ENCODE peak calls at places on chromosome 7, in four cellular contexts. L is mesenchymal stem cell, U is IMR-90, Q is H9. D is an unnamed sample.

GRCh38 chr7:40977533-40977932 is 725.4 kb downstream of the INHBA start:
- DNase-seq in L (no peak), U (no peak), Q (no peak), D (no peak)

GRCh38 chr7:77425151-77426051 is 9.3 kb upstream of the GSAP start:
- DNase-seq in L (peak; percentile 81), U (peak; percentile 91), Q (peak; percentile 46), D (peak; percentile 64)

GRCh38 chr7:1794888-1795542 is 124.9 kb downstream of the ELFN1 start:
- DNase-seq in L (no peak), U (no peak), Q (no peak), D (no peak)

GRCh38 chr7:74625446-74625845 is 32.1 kb upstream of the GTF2I start:
- DNase-seq in L (peak; percentile 60), U (peak; percentile 67), Q (no peak), D (no peak)

GRCh38 chr7:876972-877311 is 588 bp downstream of the GET4 start:
- DNase-seq in L (peak; percentile 40), U (no peak), Q (no peak), D (peak; percentile 33)

GRCh38 chr7:155560982-155561686 is 14.8 kb upstream of the CNPY1 start:
- DNase-seq in L (no peak), U (no peak), Q (no peak), D (no peak)

GRCh38 chr7:149722356-149722957 is 50.9 kb downstream of the ZNF467 start:
- DNase-seq in L (no peak), U (no peak), Q (no peak), D (no peak)

GRCh38 chr7:128407751-128408708 is 1.8 kb downstream of the IMPDH1 start:
- DNase-seq in L (no peak), U (no peak), Q (no peak), D (no peak)

GRCh38 chr7:70298780-70299446 is 700.6 kb downstream of the AUTS2 start:
- DNase-seq in L (no peak), U (no peak), Q (no peak), D (no peak)

GRCh38 chr7:59986-60675 is 132.2 kb upstream of the FAM20C start:
- DNase-seq in L (no peak), U (no peak), Q (no peak), D (no peak)

GRCh38 chr7:35802649-35803048 is 1.8 kb downstream of the SEPTIN7 start:
- DNase-seq in L (no peak), U (peak; percentile 15), Q (no peak), D (no peak)

GRCh38 chr7:26369519-26370385 is 78.1 kb downstream of the SNX10 start:
- DNase-seq in L (peak; percentile 61), U (peak; percentile 43), Q (no peak), D (peak; percentile 38)

GRCh38 chr7:33039257-33039904 is 23.2 kb downstream of the NT5C3A start:
- DNase-seq in L (peak; percentile 59), U (no peak), Q (no peak), D (no peak)

GRCh38 chr7:106462365-106462859 is 177.6 kb upstream of the NAMPT start:
- DNase-seq in L (peak; percentile 62), U (peak; percentile 52), Q (no peak), D (no peak)

GRCh38 chr7:6437251-6437650 is 10.5 kb downstream of the DAGLB start:
- DNase-seq in L (no peak), U (no peak), Q (no peak), D (no peak)

GRCh38 chr7:103880201-103880600 is 109.3 kb downstream of the RELN start:
- DNase-seq in L (no peak), U (no peak), Q (no peak), D (no peak)

GRCh38 chr7:158247758-158248487 is 339.7 kb downstream of the PTPRN2 start:
- DNase-seq in L (no peak), U (no peak), Q (peak; percentile 3), D (no peak)

GRCh38 chr7:29335188-29336083 is 140.9 kb downstream of the CHN2 start:
- DNase-seq in L (no peak), U (no peak), Q (no peak), D (no peak)

GRCh38 chr7:96416599-96416998 is 94.7 kb upstream of the SLC25A13 start:
- DNase-seq in L (no peak), U (no peak), Q (no peak), D (no peak)

GRCh38 chr7:128215739-128216138 is 25.3 kb upstream of the LEP start:
- DNase-seq in L (no peak), U (peak; percentile 18), Q (no peak), D (no peak)

GRCh38 chr7:26166681-26167266 is 14.8 kb downstream of the NFE2L3 start:
- DNase-seq in L (no peak), U (no peak), Q (no peak), D (no peak)

GRCh38 chr7:24831240-24831639 is 74.0 kb upstream of the GSDME start:
- DNase-seq in L (peak; percentile 37), U (peak; percentile 68), Q (no peak), D (no peak)

GRCh38 chr7:12119638-12120303 is 91.3 kb upstream of the TMEM106B start:
- DNase-seq in L (no peak), U (no peak), Q (peak; percentile 24), D (no peak)

GRCh38 chr7:4737300-4737699 is 38.1 kb upstream of the AP5Z1 start:
- DNase-seq in L (no peak), U (no peak), Q (no peak), D (no peak)

GRCh38 chr7:4742051-4742573 is 33.3 kb upstream of the AP5Z1 start:
- DNase-seq in L (no peak), U (no peak), Q (no peak), D (no peak)

GRCh38 chr7:4739528-4739992 is 35.9 kb upstream of the AP5Z1 start:
- DNase-seq in L (peak; percentile 82), U (peak; percentile 38), Q (no peak), D (no peak)

GRCh38 chr7:4740796-4741195 is 34.6 kb upstream of the AP5Z1 start:
- DNase-seq in L (no peak), U (no peak), Q (no peak), D (no peak)

GRCh38 chr7:4738711-4739527 is 36.5 kb upstream of the AP5Z1 start:
- DNase-seq in L (peak; percentile 97), U (peak; percentile 95), Q (peak; percentile 80), D (no peak)
- H3K14ac ChIP-seq in L (no peak overlapping the region), U (peak overlapping the region; percentile 86), Q (no peak overlapping the region), D (peak overlapping the region; percentile 79)

DNA sequence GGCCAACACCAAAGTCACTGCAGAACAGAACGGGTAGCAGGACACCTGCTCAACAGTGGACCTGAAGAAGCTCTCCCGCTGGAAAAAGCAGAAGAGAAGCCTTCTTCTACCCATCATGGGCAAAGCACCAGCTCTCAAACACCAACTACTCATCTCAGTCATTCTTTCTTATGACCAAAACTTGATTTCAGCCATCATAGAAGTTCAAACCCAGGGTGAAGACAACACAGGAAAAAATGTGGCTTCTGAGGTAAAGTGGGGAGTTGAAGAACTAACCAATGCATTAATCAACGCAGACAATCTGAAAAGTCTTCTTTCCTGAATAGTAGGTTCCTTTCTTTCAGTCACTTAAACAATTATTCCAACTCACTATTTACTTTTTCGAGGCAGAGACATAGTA is 83.3 kb downstream of the ELMO1 start:
- DNase-seq in L (no peak), U (no peak), Q (no peak), D (no peak)
- H4K8ac ChIP-seq in L (no peak overlapping the region), U (no peak overlapping the region), Q (no peak overlapping the region), D (no peak overlapping the region)

DNA sequence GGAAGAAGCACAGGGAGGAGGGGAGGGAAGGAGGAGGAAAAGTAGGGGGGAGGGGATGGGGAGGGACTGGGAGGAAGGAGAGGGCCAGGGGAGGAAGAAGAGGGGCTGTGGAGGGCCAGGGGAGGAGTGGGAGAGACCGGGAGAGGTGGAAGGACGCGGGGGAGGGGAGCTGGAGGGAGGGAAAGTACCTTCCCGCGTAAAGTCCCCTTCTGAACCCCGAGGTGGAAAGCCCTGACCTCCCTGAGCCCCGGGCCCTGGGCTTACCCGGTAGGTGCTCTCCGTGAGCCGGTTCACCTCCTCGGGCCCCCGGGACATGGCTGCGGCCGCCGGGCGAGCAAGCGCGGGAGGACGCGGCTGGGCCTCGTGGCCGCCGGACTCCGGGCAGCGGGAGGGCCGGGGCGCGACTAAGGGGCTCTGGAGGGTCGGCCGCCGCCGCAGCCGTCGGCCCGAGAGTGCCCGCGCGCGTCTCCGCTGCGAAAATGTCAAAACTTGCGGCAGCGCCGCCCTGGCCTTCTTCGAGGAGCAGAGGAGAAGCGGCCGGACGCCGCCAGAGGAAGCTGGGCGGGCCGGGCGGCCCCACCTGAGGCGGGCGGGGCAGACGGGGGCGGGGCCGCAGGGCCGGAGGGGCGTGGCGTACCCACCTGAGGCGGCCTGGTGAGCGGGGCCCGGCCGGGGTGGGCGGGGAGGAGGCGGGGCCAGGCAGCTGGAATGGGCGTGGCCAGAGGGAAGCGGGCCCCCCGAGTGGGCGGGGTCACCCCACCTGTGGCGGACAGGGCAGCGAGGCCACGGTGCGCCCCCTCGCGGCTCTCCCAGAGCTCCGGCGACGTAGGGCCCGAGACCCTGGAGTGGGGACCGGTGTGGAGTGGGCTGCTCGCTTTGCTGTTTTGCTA is at the start of gene BAIAP2L1:
- DNase-seq in L (peak; percentile 69), U (peak; percentile 49), Q (peak; percentile 96), D (peak; percentile 89)
- H3K14ac ChIP-seq in L (no peak within 1 kb of the TSS), U (peak within 1 kb of the TSS; percentile 72), Q (peak within 1 kb of the TSS; percentile 33), D (peak within 1 kb of the TSS; percentile 63)

GRCh38 chr7:64793106-64793755 is 997 bp upstream of the ZNF138 start:
- DNase-seq in L (no peak), U (peak; percentile 33), Q (no peak), D (no peak)

GRCh38 chr7:64795176-64795575 is 948 bp downstream of the ZNF138 start:
- DNase-seq in L (no peak), U (no peak), Q (no peak), D (no peak)

GRCh38 chr7:64794171-64794844 is at the start of gene ZNF138:
- DNase-seq in L (peak; percentile 95), U (peak; percentile 91), Q (peak; percentile 90), D (peak; percentile 93)
- H4K8ac ChIP-seq in L (peak within 1 kb of the TSS; percentile 89), U (peak within 1 kb of the TSS; percentile 91), Q (no peak within 1 kb of the TSS), D (no peak within 1 kb of the TSS)

GRCh38 chr7:112668561-112668960 is 121.6 kb downstream of the TMEM168 start:
- DNase-seq in L (no peak), U (no peak), Q (no peak), D (no peak)
- H3K14ac ChIP-seq in L (no peak overlapping the region), U (no peak overlapping the region), Q (no peak overlapping the region), D (no peak overlapping the region)

DNA sequence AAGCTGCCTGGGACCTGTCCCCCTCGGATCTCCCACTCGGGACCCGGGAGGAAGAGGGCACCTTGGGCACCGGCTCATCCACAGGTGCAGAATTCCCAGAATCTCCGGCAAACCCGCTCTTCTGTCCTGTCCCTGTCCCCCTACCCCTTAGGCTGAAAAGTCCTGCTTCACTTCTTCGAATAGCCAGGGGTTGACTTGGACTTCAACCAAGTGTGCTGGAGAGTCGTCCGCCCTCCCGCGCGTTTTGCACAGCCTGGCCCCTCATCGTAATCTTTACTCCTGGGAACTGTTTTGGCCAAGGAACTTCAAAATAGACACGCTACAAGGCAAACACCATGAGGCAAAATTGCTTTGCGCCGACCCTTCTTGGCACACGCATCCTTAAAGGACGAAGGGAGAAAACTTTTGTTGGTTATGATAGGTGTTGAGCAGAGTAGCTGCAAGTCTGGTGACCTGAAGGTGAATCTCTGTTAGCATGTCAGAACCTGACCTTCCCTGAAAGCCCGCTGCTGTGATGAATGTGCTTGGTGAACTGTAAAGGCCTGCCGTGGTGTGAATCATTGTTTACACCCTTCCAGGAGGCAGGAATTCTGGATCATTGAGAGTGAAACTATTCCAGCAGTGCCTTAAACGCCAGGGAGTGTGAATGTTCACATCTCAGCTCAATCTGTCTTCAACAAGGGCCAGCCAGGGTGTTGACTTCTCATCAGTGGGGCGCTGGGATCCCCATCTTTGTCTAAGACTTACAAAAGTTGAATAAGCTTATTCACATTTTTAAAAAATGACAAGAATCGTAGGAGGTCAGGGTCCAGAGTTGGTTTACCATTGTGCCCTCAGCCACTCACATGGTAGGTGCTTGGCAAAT is 589 bp upstream of the RAPGEF5 start:
- DNase-seq in L (peak; percentile 19), U (peak; percentile 2), Q (no peak), D (peak; percentile 35)
- H4K8ac ChIP-seq in L (no peak overlapping the region), U (no peak overlapping the region), Q (no peak overlapping the region), D (no peak overlapping the region)

D was measured in neuronal stem cell.